ENCODE peak calls at places on chromosomes 5 and 9, in six cellular contexts. One of them, this sample, is unnamed.

GRCh38 chr5:88944751-88945507 is 61.9 kb upstream of the MEF2C start:
- DNase-seq in IMR-90: peak
- DNase-seq in GM23338: no peak
- DNase-seq in GM10248: no peak
- DNase-seq in PC-9: no peak
- DNase-seq in endothelial cell: no peak
- DNase-seq in this sample: no peak

GRCh38 chr5:159928122-159928960 is 12.1 kb downstream of the ADRA1B start:
- DNase-seq in IMR-90: peak
- DNase-seq in GM23338: peak
- DNase-seq in GM10248: no peak
- DNase-seq in PC-9: peak
- DNase-seq in endothelial cell: no peak
- DNase-seq in this sample: no peak

GRCh38 chr9:121281614-121282291 is 13.8 kb downstream of the GSN start:
- DNase-seq in IMR-90: peak
- DNase-seq in GM23338: no peak
- DNase-seq in GM10248: no peak
- DNase-seq in PC-9: peak
- DNase-seq in endothelial cell: no peak
- DNase-seq in this sample: no peak

GRCh38 chr5:59007460-59008063 is 424.7 kb downstream of the RAB3C start:
- DNase-seq in IMR-90: peak
- DNase-seq in GM23338: peak
- DNase-seq in GM10248: peak
- DNase-seq in PC-9: no peak
- DNase-seq in endothelial cell: no peak
- DNase-seq in this sample: peak

GRCh38 chr9:81002242-81002641 is 687.1 kb downstream of the TLE1 start:
- DNase-seq in IMR-90: no peak
- DNase-seq in GM23338: no peak
- DNase-seq in GM10248: no peak
- DNase-seq in PC-9: peak
- DNase-seq in endothelial cell: no peak
- DNase-seq in this sample: no peak

GRCh38 chr9:113464672-113465271 is 1.2 kb downstream of the RGS3 start:
- DNase-seq in IMR-90: no peak
- DNase-seq in GM23338: no peak
- DNase-seq in GM10248: no peak
- DNase-seq in PC-9: no peak
- DNase-seq in endothelial cell: no peak
- DNase-seq in this sample: no peak

GRCh38 chr5:177478711-177479646 is 5.5 kb upstream of the DBN1 start:
- DNase-seq in IMR-90: peak
- DNase-seq in GM23338: no peak
- DNase-seq in GM10248: peak
- DNase-seq in PC-9: no peak
- DNase-seq in endothelial cell: no peak
- DNase-seq in this sample: no peak

GRCh38 chr9:121321039-121321503 is 49.0 kb downstream of the STOM start:
- DNase-seq in IMR-90: no peak
- DNase-seq in GM23338: no peak
- DNase-seq in GM10248: no peak
- DNase-seq in PC-9: no peak
- DNase-seq in endothelial cell: no peak
- DNase-seq in this sample: no peak

GRCh38 chr5:141521244-141521781 is 32.4 kb downstream of the PCDHGC5 start:
- DNase-seq in IMR-90: peak
- DNase-seq in GM23338: no peak
- DNase-seq in GM10248: no peak
- DNase-seq in PC-9: peak
- DNase-seq in endothelial cell: no peak
- DNase-seq in this sample: no peak

GRCh38 chr9:91937031-91937430 is 13.0 kb downstream of the ROR2 start:
- DNase-seq in IMR-90: no peak
- DNase-seq in GM23338: no peak
- DNase-seq in GM10248: no peak
- DNase-seq in PC-9: no peak
- DNase-seq in endothelial cell: no peak
- DNase-seq in this sample: no peak

GRCh38 chr5:463952-464351 is 21.0 kb downstream of the EXOC3 start:
- DNase-seq in IMR-90: no peak
- DNase-seq in GM23338: no peak
- DNase-seq in GM10248: no peak
- DNase-seq in PC-9: no peak
- DNase-seq in endothelial cell: no peak
- DNase-seq in this sample: no peak

GRCh38 chr9:23769307-23769935 is 56.6 kb downstream of the ELAVL2 start:
- DNase-seq in IMR-90: peak
- DNase-seq in GM23338: peak
- DNase-seq in GM10248: no peak
- DNase-seq in PC-9: no peak
- DNase-seq in endothelial cell: no peak
- DNase-seq in this sample: no peak

GRCh38 chr5:43730832-43731342 is 127.9 kb downstream of the NNT start:
- DNase-seq in IMR-90: no peak
- DNase-seq in GM23338: no peak
- DNase-seq in GM10248: no peak
- DNase-seq in PC-9: no peak
- DNase-seq in endothelial cell: no peak
- DNase-seq in this sample: no peak

GRCh38 chr9:76107487-76107886 is 217.0 kb downstream of the PCSK5 start:
- DNase-seq in IMR-90: no peak
- DNase-seq in GM23338: no peak
- DNase-seq in GM10248: no peak
- DNase-seq in PC-9: no peak
- DNase-seq in endothelial cell: no peak
- DNase-seq in this sample: no peak

GRCh38 chr9:91177081-91177480 is 184.6 kb downstream of the AUH start:
- DNase-seq in IMR-90: no peak
- DNase-seq in GM23338: no peak
- DNase-seq in GM10248: no peak
- DNase-seq in PC-9: no peak
- DNase-seq in endothelial cell: no peak
- DNase-seq in this sample: no peak

GRCh38 chr9:133207540-133208170 is 1.4 kb downstream of the OBP2B start:
- DNase-seq in IMR-90: no peak
- DNase-seq in GM23338: no peak
- DNase-seq in GM10248: no peak
- DNase-seq in PC-9: no peak
- DNase-seq in endothelial cell: no peak
- DNase-seq in this sample: no peak

GRCh38 chr5:1537166-1538154 is 13.7 kb upstream of the LPCAT1 start:
- DNase-seq in IMR-90: no peak
- DNase-seq in GM23338: no peak
- DNase-seq in GM10248: no peak
- DNase-seq in PC-9: no peak
- DNase-seq in endothelial cell: no peak
- DNase-seq in this sample: no peak

GRCh38 chr5:1536298-1537165 is 12.8 kb upstream of the LPCAT1 start:
- DNase-seq in IMR-90: peak
- DNase-seq in GM23338: no peak
- DNase-seq in GM10248: peak
- DNase-seq in PC-9: no peak
- DNase-seq in endothelial cell: no peak
- DNase-seq in this sample: peak

GRCh38 chr5:1538276-1538675 is 14.5 kb upstream of the LPCAT1 start:
- DNase-seq in IMR-90: no peak
- DNase-seq in GM23338: no peak
- DNase-seq in GM10248: no peak
- DNase-seq in PC-9: no peak
- DNase-seq in endothelial cell: no peak
- DNase-seq in this sample: no peak

GRCh38 chr5:1538741-1539392 is 15.1 kb upstream of the LPCAT1 start:
- DNase-seq in IMR-90: no peak
- DNase-seq in GM23338: no peak
- DNase-seq in GM10248: no peak
- DNase-seq in PC-9: no peak
- DNase-seq in endothelial cell: no peak
- DNase-seq in this sample: no peak

DNA sequence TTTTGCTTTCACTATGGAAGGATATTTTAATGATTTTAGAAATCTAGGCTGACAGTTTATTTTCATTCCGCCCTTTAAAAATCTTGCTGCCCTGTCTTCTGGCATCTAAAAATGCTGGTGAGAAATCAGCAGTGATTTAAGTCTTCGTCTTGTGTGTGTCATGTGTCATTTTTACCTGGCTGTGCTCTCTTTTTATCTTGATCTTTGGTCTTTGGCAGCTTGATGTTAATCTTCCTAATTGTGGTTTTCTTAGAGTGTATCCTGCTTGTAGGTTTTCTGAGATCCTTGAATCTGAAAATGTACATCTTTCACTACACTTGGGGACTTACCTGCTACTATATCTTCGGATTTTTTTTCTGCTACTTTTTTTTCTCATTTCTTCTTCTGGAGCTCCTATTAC is 11.9 kb upstream of the LPCAT1 start:
- DNase-seq in IMR-90: no peak
- DNase-seq in GM23338: no peak
- DNase-seq in GM10248: no peak
- DNase-seq in PC-9: no peak
- DNase-seq in endothelial cell: no peak
- DNase-seq in this sample: no peak
- TF ChIP-seq CTCF in IMR-90: no peak
- TF ChIP-seq CTCF in GM23338: no peak
- TF ChIP-seq CTCF in GM10248: no peak
- TF ChIP-seq CTCF in PC-9: no peak
- TF ChIP-seq CTCF in endothelial cell: no peak
- TF ChIP-seq CTCF in this sample: no peak

GRCh38 chr9:37512439-37512838 is 26.7 kb downstream of the POLR1E start:
- DNase-seq in IMR-90: no peak
- DNase-seq in GM23338: no peak
- DNase-seq in GM10248: no peak
- DNase-seq in PC-9: no peak
- DNase-seq in endothelial cell: no peak
- DNase-seq in this sample: no peak

GRCh38 chr9:37511715-37512010 is 25.9 kb downstream of the POLR1E start:
- DNase-seq in IMR-90: no peak
- DNase-seq in GM23338: no peak
- DNase-seq in GM10248: no peak
- DNase-seq in PC-9: no peak
- DNase-seq in endothelial cell: no peak
- DNase-seq in this sample: no peak

GRCh38 chr9:37509536-37509935 is 23.8 kb downstream of the POLR1E start:
- DNase-seq in IMR-90: no peak
- DNase-seq in GM23338: no peak
- DNase-seq in GM10248: no peak
- DNase-seq in PC-9: no peak
- DNase-seq in endothelial cell: no peak
- DNase-seq in this sample: no peak

GRCh38 chr9:37508834-37509206 is 23.1 kb downstream of the POLR1E start:
- DNase-seq in IMR-90: no peak
- DNase-seq in GM23338: no peak
- DNase-seq in GM10248: no peak
- DNase-seq in PC-9: no peak
- DNase-seq in endothelial cell: no peak
- DNase-seq in this sample: no peak

DNA sequence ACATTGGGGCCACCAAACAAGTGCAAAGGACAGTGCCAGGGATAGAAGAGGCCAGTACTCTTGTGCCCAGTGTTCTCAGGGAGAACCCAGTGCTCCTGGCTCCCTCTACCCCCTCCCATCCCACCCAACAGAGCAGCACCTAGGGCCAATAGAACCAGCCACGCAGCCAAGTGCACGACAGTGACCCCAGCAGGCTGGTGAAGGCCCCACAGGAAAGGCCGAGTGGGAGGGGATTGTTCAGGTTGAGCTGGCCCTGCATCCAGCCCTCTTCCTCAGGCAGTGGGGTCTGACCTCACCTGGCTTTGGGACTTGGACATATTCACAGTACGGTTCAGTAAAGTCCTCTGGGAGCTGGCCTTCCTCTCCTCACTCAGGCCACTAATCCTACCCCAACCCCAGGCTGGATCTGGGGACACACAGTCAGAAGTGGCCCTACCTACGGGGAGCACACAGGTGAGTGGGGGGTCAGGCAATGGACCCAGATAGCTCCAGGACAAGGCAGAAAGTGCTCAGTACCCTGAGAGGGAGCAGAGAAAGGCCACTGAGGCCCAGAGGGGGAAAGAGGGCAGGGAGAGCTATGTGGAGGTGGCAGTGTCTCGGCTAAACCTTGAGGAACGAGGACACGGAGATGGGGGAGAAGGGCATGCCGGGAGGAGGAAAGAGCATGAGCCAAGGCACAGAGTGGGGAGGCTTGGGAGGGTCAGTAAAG is 25.4 kb downstream of the POLR1E start:
- DNase-seq in IMR-90: no peak
- DNase-seq in GM23338: peak
- DNase-seq in GM10248: peak
- DNase-seq in PC-9: no peak
- DNase-seq in endothelial cell: peak
- DNase-seq in this sample: peak
- TF ChIP-seq CTCF in IMR-90: peak
- TF ChIP-seq CTCF in GM23338: peak
- TF ChIP-seq CTCF in GM10248: peak
- TF ChIP-seq CTCF in PC-9: no peak
- TF ChIP-seq CTCF in endothelial cell: no peak
- TF ChIP-seq CTCF in this sample: peak

DNA sequence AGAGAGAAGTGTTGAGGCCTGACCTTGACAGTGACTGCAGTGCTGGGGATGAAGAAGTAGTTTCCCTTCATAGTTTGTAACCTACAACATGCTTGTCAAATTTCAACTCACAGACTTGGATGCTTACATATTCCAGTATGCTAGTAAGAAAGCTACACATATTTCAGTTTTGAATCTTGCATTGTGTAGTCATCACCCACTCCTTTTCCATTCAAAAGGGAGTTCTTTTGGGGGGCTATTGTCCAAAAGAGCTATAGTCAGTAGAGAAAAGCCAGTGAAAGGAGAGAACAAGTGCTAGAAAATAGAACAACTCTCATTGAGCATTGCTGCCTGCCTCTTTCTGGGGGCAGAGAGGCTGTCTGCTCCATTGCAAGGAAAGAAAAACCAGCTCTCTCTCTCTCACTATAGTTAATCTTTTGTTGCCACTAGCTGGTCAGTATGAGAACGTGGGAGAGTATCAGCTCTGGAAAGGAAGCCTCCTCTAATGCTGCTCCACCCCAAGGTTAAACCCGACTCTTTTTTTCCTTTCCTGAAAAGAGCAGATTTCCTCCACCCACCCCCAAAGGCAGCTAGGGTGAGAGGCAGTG is 7.3 kb downstream of the ASTN2 start:
- DNase-seq in IMR-90: no peak
- DNase-seq in GM23338: no peak
- DNase-seq in GM10248: no peak
- DNase-seq in PC-9: no peak
- DNase-seq in endothelial cell: no peak
- DNase-seq in this sample: no peak
- TF ChIP-seq CTCF in IMR-90: no peak
- TF ChIP-seq CTCF in GM23338: peak
- TF ChIP-seq CTCF in GM10248: no peak
- TF ChIP-seq CTCF in PC-9: no peak
- TF ChIP-seq CTCF in endothelial cell: no peak
- TF ChIP-seq CTCF in this sample: no peak

DNA sequence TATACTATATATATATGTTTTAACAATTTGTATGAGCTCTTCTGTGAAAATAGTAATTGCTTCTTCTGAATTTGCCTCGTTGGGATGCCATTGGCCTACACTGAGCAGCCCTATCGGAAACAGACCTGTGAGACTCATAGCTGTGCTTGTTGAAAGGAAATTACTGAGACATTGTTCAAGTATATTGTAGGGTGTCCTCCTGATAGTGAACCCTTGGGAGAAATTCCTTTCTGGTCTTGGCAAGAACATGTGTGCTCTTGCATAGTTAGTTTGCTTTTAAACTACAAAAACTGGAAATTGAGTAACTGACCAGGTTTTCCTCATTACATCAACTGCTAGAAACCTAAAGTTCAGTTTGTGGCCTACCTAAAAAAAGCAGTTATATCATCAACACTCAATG is 160.9 kb downstream of the LURAP1L start:
- DNase-seq in IMR-90: peak
- DNase-seq in GM23338: no peak
- DNase-seq in GM10248: no peak
- DNase-seq in PC-9: no peak
- DNase-seq in endothelial cell: no peak
- DNase-seq in this sample: no peak
- TF ChIP-seq CTCF in IMR-90: no peak
- TF ChIP-seq CTCF in GM23338: no peak
- TF ChIP-seq CTCF in GM10248: no peak
- TF ChIP-seq CTCF in PC-9: no peak
- TF ChIP-seq CTCF in endothelial cell: no peak
- TF ChIP-seq CTCF in this sample: no peak

This sample was measured in GM13976.